ENCODE peak calls at places on chromosomes 3 and 15, in nine cellular contexts. F is A549; E is Calu3; L is right atrium auricular region; D is fibroblast of lung; H is CD4-positive, alpha-beta T cell; N is astrocyte of the cerebellum; P is endothelial cell; B is astrocyte. K is an unnamed sample.

GRCh38 chr3:36560685-36561084 is 180.4 kb downstream of the STAC start:
- DNase-seq in H (no peak), B (no peak), E (no peak), F (no peak), N (no peak), D (no peak), L (no peak), P (no peak), K (no peak)

GRCh38 chr15:52559583-52559982 is 9.2 kb downstream of the ARPP19 start:
- DNase-seq in D (peak; percentile 67), E (no peak), H (no peak), F (no peak), L (no peak), N (no peak), P (no peak), B (peak; percentile 46), K (no peak)

GRCh38 chr3:20055020-20055775 is 15.0 kb downstream of the KAT2B start:
- DNase-seq in E (no peak), D (no peak), F (no peak), N (no peak), H (no peak), L (no peak), P (no peak), B (no peak), K (no peak)

GRCh38 chr15:92415639-92416297 is 22.1 kb downstream of the ST8SIA2 start:
- DNase-seq in P (no peak), E (no peak), H (no peak), F (no peak), L (no peak), D (peak; percentile 47), B (no peak), N (no peak), K (no peak)

GRCh38 chr3:115228266-115228665 is 81.2 kb upstream of the ZBTB20 start:
- DNase-seq in N (no peak), D (peak; percentile 10), H (no peak), B (no peak), L (no peak), E (no peak), F (no peak), P (no peak), K (no peak)

GRCh38 chr3:43363621-43364266 is 77.4 kb downstream of the SNRK start:
- DNase-seq in L (no peak), B (no peak), P (no peak), N (no peak), F (no peak), E (no peak), D (no peak), H (no peak), K (no peak)

GRCh38 chr3:101243285-101244211 is 76.8 kb downstream of the IMPG2 start:
- DNase-seq in F (no peak), P (no peak), L (no peak), D (no peak), H (no peak), B (no peak), E (no peak), N (no peak), K (no peak)

GRCh38 chr3:165545059-165545458 is 292.2 kb downstream of the BCHE start:
- DNase-seq in D (no peak), B (no peak), L (no peak), F (no peak), N (no peak), E (no peak), H (no peak), P (no peak), K (no peak)

GRCh38 chr3:27963519-27963918 is 241.4 kb upstream of the EOMES start:
- DNase-seq in E (no peak), L (no peak), P (no peak), N (no peak), H (no peak), F (no peak), D (no peak), B (no peak), K (no peak)

GRCh38 chr15:22827125-22827524 is 11.3 kb upstream of the NIPA2 start:
- DNase-seq in D (no peak), E (no peak), L (no peak), F (no peak), N (no peak), B (no peak), P (no peak), H (no peak), K (no peak)

GRCh38 chr15:100309109-100309983 is 32.4 kb downstream of the ADAMTS17 start:
- DNase-seq in E (no peak), L (no peak), B (no peak), H (no peak), F (no peak), D (no peak), N (no peak), P (no peak), K (no peak)

GRCh38 chr3:150995510-150995909 is 23.0 kb upstream of the CLRN1 start:
- DNase-seq in L (no peak), B (no peak), E (no peak), N (no peak), P (no peak), D (no peak), F (no peak), H (no peak), K (no peak)

GRCh38 chr15:66084704-66085103 is 168.8 kb downstream of the MEGF11 start:
- DNase-seq in D (no peak), E (no peak), N (no peak), H (no peak), P (no peak), F (no peak), B (no peak), L (no peak), K (peak; percentile 5)

GRCh38 chr15:66077320-66077663 is 176.3 kb downstream of the MEGF11 start:
- DNase-seq in B (no peak), E (no peak), L (no peak), D (no peak), H (no peak), N (no peak), F (no peak), P (no peak), K (no peak)

GRCh38 chr15:66078196-66078928 is 175.2 kb downstream of the MEGF11 start:
- DNase-seq in E (no peak), L (no peak), B (no peak), N (no peak), F (no peak), H (no peak), P (no peak), D (no peak), K (peak; percentile 68)

GRCh38 chr15:66078929-66079275 is 174.6 kb downstream of the MEGF11 start:
- DNase-seq in D (no peak), P (no peak), B (no peak), F (no peak), N (no peak), L (no peak), H (no peak), E (no peak), K (peak; percentile 51)

DNA sequence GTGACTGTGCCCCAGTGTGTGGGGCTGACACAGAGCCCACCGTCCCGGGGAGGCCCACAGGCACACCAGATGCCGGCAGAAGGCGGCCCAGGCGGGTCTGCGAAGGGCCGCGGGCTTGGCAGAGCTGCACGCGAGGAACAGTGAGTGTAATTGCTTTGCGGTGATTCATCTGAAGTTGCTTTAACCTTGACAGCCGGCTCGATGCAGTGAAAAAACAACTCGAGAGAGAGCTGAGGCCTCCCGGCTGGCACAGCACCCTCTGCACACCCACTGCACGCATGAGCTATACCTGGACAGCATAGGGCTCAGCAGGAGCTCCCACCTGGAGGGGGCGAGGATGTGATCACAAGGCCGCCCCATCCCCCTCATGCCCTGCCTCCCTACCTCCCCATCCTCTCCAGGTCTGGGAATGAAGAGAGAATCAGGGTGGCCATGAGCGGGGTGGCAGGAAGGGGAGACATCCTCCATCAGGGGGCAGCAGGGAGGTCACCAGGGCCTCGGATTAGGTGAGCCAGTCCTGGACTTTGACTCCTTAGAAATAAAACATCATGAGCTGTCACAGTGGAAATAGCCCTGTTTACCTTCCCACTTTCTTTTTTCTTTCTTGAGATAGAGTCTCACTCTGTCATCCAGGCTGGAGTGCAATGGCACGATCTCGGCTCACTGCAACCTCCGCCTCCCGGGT is 172.6 kb downstream of the MEGF11 start:
- DNase-seq in F (peak; percentile 40), N (peak; percentile 32), E (peak; percentile 60), H (no peak), B (peak; percentile 65), P (peak; percentile 36), D (peak; percentile 73), L (no peak), K (peak; percentile 91)
- TF ChIP-seq CTCF in F (peak; percentile 19), N (no peak), E (peak; percentile 22), H (no peak), B (no peak), P (no peak), D (no peak), L (no peak), K (peak; percentile 58)

DNA sequence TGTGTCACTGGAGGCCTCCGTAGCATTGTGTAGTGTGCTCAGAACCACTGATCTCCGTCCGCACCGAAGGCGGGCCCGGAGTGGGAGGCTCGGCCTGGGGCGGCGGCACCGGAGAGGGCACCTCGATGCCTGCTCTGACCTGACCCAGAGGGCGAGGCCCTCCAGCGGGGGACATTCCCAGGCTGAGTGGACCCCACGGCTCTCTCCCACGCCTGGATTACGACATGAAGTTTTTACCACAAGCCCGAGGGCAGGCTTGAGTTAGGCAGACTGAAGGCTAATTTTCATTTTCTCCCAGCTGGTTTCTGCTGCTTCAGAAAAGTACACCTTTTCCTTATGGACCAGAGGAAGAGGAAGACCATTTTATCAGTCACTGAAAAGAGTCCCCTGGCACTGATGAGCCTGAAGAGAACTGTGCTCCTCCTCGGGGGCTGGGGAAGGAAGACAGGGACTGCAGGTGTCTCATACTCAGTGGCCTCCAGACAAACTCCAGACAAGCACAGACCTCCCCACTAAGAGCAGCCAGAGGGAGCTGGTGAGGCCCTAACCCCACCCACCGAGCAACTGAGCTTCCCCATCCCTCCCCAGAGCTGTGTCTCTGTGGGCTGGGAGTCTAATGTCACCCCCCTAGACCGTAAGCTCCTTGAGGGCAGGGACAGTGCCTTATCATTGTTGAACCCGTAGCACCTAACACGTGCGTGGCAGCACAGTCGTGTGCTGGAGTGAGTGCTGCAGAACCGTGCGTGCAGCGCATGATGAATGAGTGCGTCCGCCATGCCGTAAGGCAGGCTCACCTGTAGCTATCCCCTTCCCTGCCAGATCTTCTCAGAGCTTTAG is 74.5 kb upstream of the BLM start:
- DNase-seq in D (no peak), E (no peak), P (no peak), N (no peak), B (no peak), L (no peak), H (no peak), F (no peak), K (no peak)
- TF ChIP-seq CTCF in D (peak; percentile 28), E (no peak), P (no peak), N (peak; percentile 24), B (no peak), L (no peak), H (no peak), F (no peak), K (peak; percentile 47)

DNA sequence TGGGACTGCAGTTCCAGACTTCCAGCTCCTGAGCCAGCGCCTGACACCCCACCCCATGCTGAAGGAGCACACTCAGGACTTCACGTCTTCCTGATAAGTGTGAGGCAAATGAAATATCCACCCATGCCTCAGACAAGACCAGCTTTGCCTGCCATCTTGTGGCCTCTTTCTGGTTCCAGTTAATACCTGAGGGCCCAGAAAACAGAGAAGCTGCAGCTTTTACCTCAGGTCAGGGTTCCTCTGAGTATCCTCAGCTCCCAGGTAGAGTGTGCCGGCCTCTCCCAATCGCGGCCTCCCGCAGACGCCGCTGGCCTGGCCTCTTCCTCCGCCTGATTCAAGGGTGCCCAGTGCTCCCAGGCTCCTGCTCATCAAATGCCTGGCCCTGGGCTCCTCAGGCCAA is 5.1 kb upstream of the KLHL6 start:
- DNase-seq in D (no peak), H (no peak), B (no peak), P (peak; percentile 17), L (no peak), E (peak; percentile 42), F (peak; percentile 15), N (no peak), K (no peak)
- TF ChIP-seq CTCF in D (no peak), H (peak; percentile 29), B (no peak), P (no peak), L (peak; percentile 39), E (no peak), F (no peak), N (no peak), K (peak; percentile 48)

GRCh38 chr3:71582612-71583568 is 638 bp downstream of the FOXP1 start:
- DNase-seq in H (peak; percentile 35), P (peak; percentile 70), D (peak; percentile 80), F (peak; percentile 56), E (peak; percentile 76), N (no peak), L (peak; percentile 75), B (peak; percentile 51), K (peak; percentile 91)
- TF ChIP-seq CTCF in H (no peak), P (no peak), D (no peak), F (no peak), E (no peak), N (no peak), L (no peak), B (no peak), K (peak; percentile 18)